ENCODE peak calls at places on chromosomes 11 and 22, in six cellular contexts. J is GM20000; V is right lobe of liver; K is bronchial epithelial cell; E is effector CD8-positive, alpha-beta T cell; N is RWPE1. U is an unnamed sample.

GRCh38 chr11:61065955-61066638 is 36.2 kb upstream of the CD5 start:
- DNase-seq in J (no peak), V (no peak), K (no peak), E (no peak), N (no peak), U (no peak)

GRCh38 chr22:35555351-35555915 is 14.8 kb downstream of the RASD2 start:
- DNase-seq in J (no peak), V (no peak), K (no peak), E (no peak), N (no peak), U (no peak)

GRCh38 chr22:37563153-37564081 is 3.1 kb downstream of the CDC42EP1 start:
- DNase-seq in J (no peak), V (peak; percentile 80), K (peak; percentile 90), E (no peak), N (peak; percentile 82), U (peak; percentile 92)

GRCh38 chr11:119101367-119101758 is 290 bp downstream of the DPAGT1 start:
- DNase-seq in J (peak; percentile 25), V (no peak), K (no peak), E (no peak), N (no peak), U (no peak)

GRCh38 chr11:2525941-2526807 is 81.4 kb downstream of the KCNQ1 start:
- DNase-seq in J (no peak), V (peak; percentile 15), K (no peak), E (no peak), N (no peak), U (no peak)

GRCh38 chr11:75160328-75160757 is 9.4 kb downstream of the SLCO2B1 start:
- DNase-seq in J (no peak), V (no peak), K (no peak), E (no peak), N (no peak), U (no peak)

GRCh38 chr11:22193348-22194051 is 615 bp downstream of the ANO5 start:
- DNase-seq in J (peak; percentile 31), V (peak; percentile 45), K (no peak), E (no peak), N (no peak), U (no peak)

GRCh38 chr11:94307101-94307791 is 2.9 kb downstream of the IZUMO1R start:
- DNase-seq in J (no peak), V (no peak), K (no peak), E (no peak), N (no peak), U (no peak)

GRCh38 chr11:90148900-90149299 is 14.4 kb downstream of the NAALAD2 start:
- DNase-seq in J (no peak), V (no peak), K (no peak), E (no peak), N (no peak), U (peak; percentile 16)

GRCh38 chr11:60265373-60266214 is 14.9 kb upstream of the MS4A4A start:
- DNase-seq in J (peak; percentile 45), V (no peak), K (peak; percentile 48), E (no peak), N (peak; percentile 54), U (peak; percentile 85)

GRCh38 chr11:125926682-125927081 is 19.2 kb upstream of the VSIG10L2 start:
- DNase-seq in J (no peak), V (no peak), K (no peak), E (no peak), N (no peak), U (no peak)

GRCh38 chr11:27209562-27210005 is 153.4 kb downstream of the CCDC34 start:
- DNase-seq in J (no peak), V (no peak), K (peak; percentile 99), E (no peak), N (peak; percentile 87), U (peak; percentile 96)

GRCh38 chr11:77085652-77086051 is 17.0 kb upstream of the OMP start:
- DNase-seq in J (no peak), V (no peak), K (no peak), E (no peak), N (no peak), U (no peak)

GRCh38 chr11:1872267-1872985 is 19.3 kb downstream of the PRR33 start:
- DNase-seq in J (no peak), V (peak; percentile 6), K (no peak), E (no peak), N (no peak), U (no peak)

U was measured in PC-3.